ENCODE peak calls at places on chromosomes 12 and 14, in four cellular contexts. F, Y, K and X are unnamed samples.

GRCh38 chr12:27523642-27524488 is at the start of gene PPFIBP1:
- DNase-seq in F (peak), K (peak), Y (peak), X (peak)

GRCh38 chr14:64926398-64926995 is 12.2 kb downstream of the CHURC1 start:
- DNase-seq in F (no peak), Y (no peak), K (no peak), X (no peak)

GRCh38 chr14:105086833-105087307 is 21.6 kb upstream of the GPR132 start:
- DNase-seq in Y (peak), K (peak), F (peak), X (peak)

GRCh38 chr12:48779869-48780268 is 9.0 kb downstream of the ADCY6 start:
- DNase-seq in F (no peak), K (no peak), Y (no peak), X (peak)

GRCh38 chr12:100970894-100971293 is 176.3 kb downstream of the ANO4 start:
- DNase-seq in F (no peak), K (no peak), Y (no peak), X (no peak)

GRCh38 chr14:104870368-104871144 is 5.5 kb downstream of the CEP170B start:
- DNase-seq in Y (no peak), F (no peak), K (peak), X (no peak)

GRCh38 chr12:107369679-107370078 is 276.3 kb upstream of the CRY1 start:
- DNase-seq in F (peak), K (no peak), Y (no peak), X (no peak)

GRCh38 chr12:4506870-4507269 is 31.8 kb upstream of the RAD51AP1 start:
- DNase-seq in F (peak), K (no peak), Y (no peak), X (peak)

GRCh38 chr14:93880025-93880820 is 46.9 kb upstream of the FAM181A start:
- DNase-seq in F (no peak), K (peak), Y (no peak), X (no peak)

GRCh38 chr14:78697341-78697740 is 527.2 kb downstream of the NRXN3 start:
- DNase-seq in K (no peak), F (peak), Y (no peak), X (peak)

GRCh38 chr12:131092911-131093901 is 139.5 kb downstream of the ADGRD1 start:
- DNase-seq in Y (no peak), F (peak), K (no peak), X (no peak)

GRCh38 chr12:68636268-68636667 is 25.6 kb downstream of the RAP1B start:
- DNase-seq in Y (peak), F (no peak), K (no peak), X (peak)

GRCh38 chr12:41514907-41515306 is 326.8 kb downstream of the PDZRN4 start:
- DNase-seq in K (no peak), F (no peak), Y (no peak), X (no peak)
- TF ChIP-seq CTCF in K (no peak), F (no peak), Y (no peak), X (peak)

DNA sequence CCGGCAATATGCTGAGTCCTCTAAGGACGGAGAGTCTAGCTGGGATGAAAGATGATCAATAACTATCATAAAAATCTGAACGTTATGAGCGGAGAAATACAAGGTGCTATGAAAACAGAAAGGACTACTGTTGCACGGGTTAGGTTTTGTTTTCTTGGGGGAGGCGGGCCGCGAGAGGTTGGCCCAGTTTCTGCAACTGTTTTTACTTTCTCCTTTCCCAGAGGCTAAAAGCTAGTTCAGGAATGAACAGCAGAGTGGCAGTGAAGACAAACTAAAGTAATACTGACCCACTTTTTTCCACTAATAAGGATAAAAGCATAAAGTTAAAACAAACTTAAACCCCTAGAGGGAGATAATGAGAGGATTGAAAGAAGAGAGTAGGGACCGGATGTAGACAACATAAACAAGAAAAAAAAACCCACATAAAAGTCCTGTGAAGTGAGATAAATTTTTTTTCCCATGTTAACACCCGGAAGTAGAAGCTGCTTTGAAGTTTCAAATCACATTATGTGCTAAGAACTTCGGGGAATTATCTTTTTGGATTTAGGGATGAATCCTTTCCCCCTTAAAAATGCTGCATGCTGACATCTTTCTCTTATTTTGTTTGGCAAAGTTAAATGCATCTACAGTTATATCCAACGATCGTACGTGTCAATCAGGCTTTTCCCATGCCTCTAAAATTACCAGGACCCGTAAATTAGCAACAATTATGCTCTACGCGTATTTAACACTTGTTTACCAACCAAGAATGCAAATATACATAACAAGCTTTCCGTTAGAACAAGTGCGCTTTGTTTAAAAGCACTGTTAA is 1.0 kb upstream of the CDK17 start:
- DNase-seq in Y (peak), F (peak), K (peak), X (peak)
- H3K4me3 ChIP-seq in Y (peak), F (peak), K (peak), X (peak)

GRCh38 chr12:11648514-11649412 is 711 bp upstream of the ETV6 start:
- DNase-seq in F (peak), Y (peak), K (peak), X (peak)

GRCh38 chr12:11650279-11650696 is 814 bp downstream of the ETV6 start:
- DNase-seq in K (no peak), Y (no peak), F (no peak), X (no peak)

GRCh38 chr12:11650697-11651281 is 1.3 kb downstream of the ETV6 start:
- DNase-seq in K (no peak), Y (no peak), F (peak), X (peak)

GRCh38 chr12:11651377-11651776 is 1.9 kb downstream of the ETV6 start:
- DNase-seq in F (peak), K (no peak), Y (no peak), X (no peak)

GRCh38 chr12:11649413-11650278 is at the start of gene ETV6:
- DNase-seq in Y (peak), F (peak), K (peak), X (peak)
- TF ChIP-seq CTCF in Y (no peak), F (no peak), K (no peak), X (no peak)

GRCh38 chr14:102207831-102208365 is 68.2 kb downstream of the WDR20 start:
- DNase-seq in K (no peak), F (no peak), Y (no peak), X (no peak)
- H3K4me3 ChIP-seq in K (no peak), F (no peak), Y (no peak), X (no peak)

GRCh38 chr14:56650075-56650474 is 70.5 kb downstream of the TMEM260 start:
- DNase-seq in F (no peak), K (no peak), Y (no peak), X (no peak)
- TF ChIP-seq CTCF in F (no peak), K (no peak), Y (no peak), X (no peak)

GRCh38 chr12:25124493-25124892 is 70.5 kb downstream of the DNAI7 start:
- DNase-seq in Y (no peak), K (no peak), F (no peak), X (no peak)
- H3K4me3 ChIP-seq in Y (no peak), K (no peak), F (no peak), X (no peak)

DNA sequence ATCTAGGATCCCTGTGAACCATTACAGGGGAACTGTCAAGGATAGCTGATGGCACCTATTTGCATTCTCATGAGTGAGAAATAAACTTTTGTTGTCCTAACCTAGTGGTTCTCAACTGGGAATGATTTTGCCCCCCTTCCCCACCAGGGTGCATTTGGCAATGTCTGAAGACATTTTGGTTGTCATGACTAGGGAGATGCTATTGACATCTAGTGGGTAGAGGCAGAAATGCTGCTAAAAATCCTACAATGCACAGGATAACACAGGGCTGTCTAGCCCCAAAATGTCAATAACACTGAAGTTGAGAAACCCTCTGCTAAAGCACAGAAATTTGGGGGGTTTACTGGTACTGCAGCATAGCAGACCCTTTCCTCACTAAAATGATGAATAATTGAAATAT is 140.9 kb upstream of the SRRM4 start:
- DNase-seq in F (peak), Y (no peak), K (no peak), X (no peak)
- TF ChIP-seq CTCF in F (peak), Y (no peak), K (no peak), X (no peak)

GRCh38 chr12:124295431-124296058 is 652 bp downstream of the RFLNA start:
- DNase-seq in K (no peak), F (no peak), Y (no peak), X (no peak)
- H3K4me3 ChIP-seq in K (no peak), F (no peak), Y (no peak), X (peak)

GRCh38 chr14:67516679-67517078 is 16.4 kb upstream of the PLEKHH1 start:
- DNase-seq in Y (no peak), F (no peak), K (no peak), X (no peak)

GRCh38 chr14:67519406-67519805 is 13.7 kb upstream of the PLEKHH1 start:
- DNase-seq in F (no peak), Y (no peak), K (no peak), X (no peak)

GRCh38 chr14:67514650-67515385 is 18.3 kb upstream of the PLEKHH1 start:
- DNase-seq in K (peak), F (peak), Y (peak), X (peak)

GRCh38 chr14:67515386-67516079 is 17.6 kb upstream of the PLEKHH1 start:
- DNase-seq in Y (peak), F (peak), K (no peak), X (peak)

GRCh38 chr14:67517083-67517482 is 16.0 kb upstream of the PLEKHH1 start:
- DNase-seq in F (no peak), K (peak), Y (no peak), X (peak)
- TF ChIP-seq CTCF in F (no peak), K (peak), Y (no peak), X (peak)

GRCh38 chr12:15892645-15893259 is 10.6 kb downstream of the STRAP start:
- DNase-seq in K (no peak), F (no peak), Y (no peak), X (no peak)

GRCh38 chr12:15883536-15883935 is 1.3 kb downstream of the STRAP start:
- DNase-seq in Y (no peak), F (no peak), K (no peak), X (no peak)

GRCh38 chr12:15886372-15887042 is 4.3 kb downstream of the STRAP start:
- DNase-seq in F (no peak), Y (no peak), K (no peak), X (no peak)

GRCh38 chr12:15882055-15882971 is at the start of gene STRAP:
- DNase-seq in K (peak), Y (peak), F (peak), X (peak)

DNA sequence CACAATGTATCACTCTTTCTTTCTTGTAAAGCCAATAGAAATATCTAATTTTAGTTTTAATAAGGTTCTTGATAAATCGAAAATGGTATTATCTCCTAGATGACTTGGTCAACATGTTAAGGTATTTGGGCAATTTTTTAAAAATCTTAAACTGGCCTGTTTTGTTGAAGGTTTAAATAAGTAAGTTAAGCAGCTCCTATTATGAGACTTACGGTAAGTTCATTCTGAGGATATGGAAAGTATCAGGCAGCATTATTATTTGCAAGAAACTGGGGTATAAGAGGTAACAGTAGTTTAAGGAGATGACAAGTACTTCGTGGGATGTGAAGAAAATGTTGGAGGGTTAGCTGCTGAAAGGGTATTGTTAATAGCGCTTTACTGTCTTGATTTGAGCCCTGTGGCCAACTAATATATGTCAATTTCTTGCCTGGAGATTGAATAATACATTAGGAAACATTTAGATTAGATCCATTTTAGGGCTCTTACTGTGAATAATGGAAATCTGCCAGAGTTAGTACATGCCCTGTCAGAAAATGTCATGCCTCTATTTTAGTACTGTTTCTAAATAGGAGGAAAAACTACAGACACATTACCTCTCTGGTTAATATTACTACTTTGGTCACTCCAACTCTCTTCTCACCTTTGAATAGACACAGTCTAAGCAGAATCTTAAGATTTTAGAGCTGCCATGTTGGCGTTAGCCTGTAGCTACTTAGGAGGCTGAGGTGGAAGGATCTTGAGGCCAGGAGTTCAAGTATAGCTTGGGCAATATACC is 5.0 kb downstream of the STRAP start:
- DNase-seq in F (no peak), Y (no peak), K (no peak), X (no peak)
- H3K4me3 ChIP-seq in F (no peak), Y (no peak), K (no peak), X (no peak)